ENCODE peak calls at places on chromosomes 13 and 19, in five cellular contexts. N, P, G, L and M are unnamed samples.

GRCh38 chr13:27211771-27212364 is 39.5 kb upstream of the RPL21 start:
- DNase-seq in L (no peak), N (no peak), P (peak), G (no peak), M (peak)

GRCh38 chr19:54206831-54207177 is 6.1 kb downstream of the RPS9 start:
- DNase-seq in G (no peak), N (no peak), P (no peak), L (no peak), M (no peak)

GRCh38 chr19:17942181-17942580 is 9.4 kb downstream of the CCDC124 start:
- DNase-seq in P (no peak), L (no peak), N (no peak), G (no peak), M (no peak)

GRCh38 chr13:42377640-42378382 is 105.9 kb downstream of the AKAP11 start:
- DNase-seq in G (no peak), N (no peak), P (no peak), L (no peak), M (no peak)

GRCh38 chr13:19681517-19681916 is 48.1 kb downstream of the MPHOSPH8 start:
- DNase-seq in L (no peak), G (peak), P (no peak), N (no peak), M (peak)

GRCh38 chr13:24276310-24276709 is 33.1 kb upstream of the C1QTNF9 start:
- DNase-seq in G (peak), P (no peak), N (no peak), L (no peak), M (no peak)

GRCh38 chr19:8438236-8438635 is 6.5 kb upstream of the HNRNPM start:
- DNase-seq in L (no peak), P (no peak), N (no peak), G (no peak), M (no peak)

GRCh38 chr19:7415163-7415856 is 66.6 kb downstream of the ARHGEF18 start:
- DNase-seq in P (no peak), N (no peak), G (no peak), L (no peak), M (peak)

GRCh38 chr13:66367356-66367755 is 862.8 kb downstream of the PCDH9 start:
- DNase-seq in L (no peak), G (no peak), N (no peak), P (no peak), M (peak)

GRCh38 chr13:54194233-54195024 is 1165.8 kb downstream of the OLFM4 start:
- DNase-seq in P (no peak), N (no peak), G (no peak), L (no peak), M (no peak)

GRCh38 chr13:87884874-87885273 is 213.7 kb downstream of the SLITRK5 start:
- DNase-seq in P (no peak), G (no peak), L (no peak), N (no peak), M (peak)

GRCh38 chr13:110913322-110913721 is 1.5 kb downstream of the ANKRD10 start:
- DNase-seq in G (peak), P (no peak), L (no peak), N (no peak), M (peak)

GRCh38 chr13:41496420-41497234 is 39.3 kb downstream of the RGCC start:
- DNase-seq in N (no peak), L (no peak), P (peak), G (no peak), M (peak)

GRCh38 chr19:51784922-51785690 is 9.9 kb upstream of the FPR3 start:
- DNase-seq in L (no peak), G (no peak), N (peak), P (peak), M (no peak)

GRCh38 chr13:42992585-42993122 is 613 bp upstream of the EPSTI1 start:
- DNase-seq in L (no peak), G (peak), N (no peak), P (no peak), M (no peak)

GRCh38 chr19:8567522-8568172 is 9.6 kb downstream of the MYO1F start:
- DNase-seq in L (no peak), N (no peak), G (no peak), P (no peak), M (no peak)

GRCh38 chr19:5484398-5485285 is 29.4 kb downstream of the ZNRF4 start:
- DNase-seq in G (no peak), N (no peak), L (no peak), P (no peak), M (peak)

GRCh38 chr19:51372649-51373504 is at the start of gene NKG7:
- DNase-seq in G (peak), N (no peak), L (no peak), P (no peak), M (no peak)

GRCh38 chr19:5961969-5962945 is 15.7 kb downstream of the RANBP3 start:
- DNase-seq in G (peak), N (no peak), P (peak), L (no peak), M (peak)

GRCh38 chr13:98349731-98350305 is 172.7 kb upstream of the RNF113B start:
- DNase-seq in N (no peak), L (no peak), G (no peak), P (no peak), M (no peak)

GRCh38 chr13:32647926-32648325 is 61.7 kb downstream of the PDS5B start:
- DNase-seq in G (no peak), N (no peak), L (no peak), P (no peak), M (no peak)

GRCh38 chr13:25847635-25848616 is 203.9 kb downstream of the SHISA2 start:
- DNase-seq in G (no peak), L (no peak), P (no peak), N (no peak), M (no peak)

GRCh38 chr19:10450191-10450852 is 30.0 kb downstream of the PDE4A start:
- DNase-seq in N (no peak), L (no peak), G (no peak), P (no peak), M (no peak)

GRCh38 chr13:94382960-94383359 is 96.5 kb downstream of the DCT start:
- DNase-seq in P (no peak), N (no peak), L (no peak), G (no peak), M (no peak)

GRCh38 chr19:1854032-1854541 is 5.8 kb upstream of the REXO1 start:
- DNase-seq in N (no peak), P (no peak), L (no peak), G (no peak), M (no peak)

GRCh38 chr13:79810671-79811070 is 329.7 kb downstream of the NDFIP2 start:
- DNase-seq in N (no peak), P (peak), L (no peak), G (no peak), M (peak)

GRCh38 chr13:75771818-75772217 is 135.7 kb downstream of the LMO7 start:
- DNase-seq in P (peak), G (no peak), N (no peak), L (no peak), M (peak)

GRCh38 chr19:22422220-22422619 is at the start of gene ZNF98:
- DNase-seq in G (no peak), L (no peak), P (no peak), N (no peak), M (no peak)

GRCh38 chr19:35251456-35251855 is 2.7 kb downstream of the LSR start:
- DNase-seq in N (no peak), L (no peak), P (no peak), G (no peak), M (no peak)

GRCh38 chr19:34459614-34460013 is 21.9 kb upstream of the WTIP start:
- DNase-seq in L (no peak), P (no peak), G (no peak), N (no peak), M (no peak)

GRCh38 chr13:40874138-40874776 is 84.8 kb downstream of the SLC25A15 start:
- DNase-seq in N (no peak), P (no peak), L (no peak), G (peak), M (no peak)

GRCh38 chr19:9061879-9062278 is 25.0 kb upstream of the OR1M1 start:
- DNase-seq in P (no peak), L (no peak), G (no peak), N (no peak), M (no peak)

GRCh38 chr19:5694167-5694951 is 4.3 kb downstream of the RPL36 start:
- DNase-seq in N (no peak), L (no peak), P (no peak), G (no peak), M (no peak)

GRCh38 chr19:48183356-48183755 is 12.9 kb downstream of the ZSWIM9 start:
- DNase-seq in P (no peak), G (no peak), L (no peak), N (no peak), M (no peak)

GRCh38 chr19:12596927-12597548 is 13.6 kb downstream of the ZNF490 start:
- DNase-seq in L (no peak), N (no peak), G (no peak), P (no peak), M (no peak)

GRCh38 chr19:590396-590745 is 690 bp downstream of the HCN2 start:
- DNase-seq in P (no peak), L (no peak), G (peak), N (no peak), M (peak)

GRCh38 chr19:12995596-12996541 is 594 bp downstream of the NFIX start:
- DNase-seq in N (no peak), P (peak), G (peak), L (no peak), M (peak)

GRCh38 chr19:47037766-47038165 is 10.7 kb downstream of the TMEM160 start:
- DNase-seq in G (no peak), N (no peak), L (no peak), P (no peak), M (no peak)